ENCODE peak calls at places on chromosomes 12 and 14, in four cellular contexts. Y is stomach, C is fibroblast of villous mesenchyme, I is cardiac muscle cell. U is an unnamed sample.

GRCh38 chr12:93783827-93784226 is 106.7 kb downstream of the CRADD start:
- DNase-seq in I (no peak), C (peak; percentile 33), Y (no peak), U (no peak)

GRCh38 chr14:104462651-104463630 is 116.6 kb upstream of the C14orf180 start:
- DNase-seq in C (no peak), I (no peak), Y (no peak), U (no peak)

GRCh38 chr12:49198431-49199155 is 9.7 kb upstream of the TUBA1A start:
- DNase-seq in Y (no peak), C (peak; percentile 55), I (peak; percentile 89), U (no peak)

GRCh38 chr14:59358105-59358504 is 107.1 kb downstream of the GPR135 start:
- DNase-seq in Y (no peak), C (peak; percentile 88), I (peak; percentile 93), U (no peak)

GRCh38 chr12:70920251-70920851 is at the start of gene PTPRR:
- DNase-seq in I (peak; percentile 26), C (no peak), Y (no peak), U (no peak)

GRCh38 chr12:79424109-79424721 is 266.5 kb downstream of the PAWR start:
- DNase-seq in I (peak; percentile 93), Y (no peak), C (peak; percentile 91), U (no peak)

GRCh38 chr12:100789146-100789545 is 5.4 kb upstream of the ANO4 start:
- DNase-seq in C (peak; percentile 40), I (peak; percentile 35), Y (no peak), U (no peak)

GRCh38 chr14:54776361-54777001 is 126.1 kb downstream of the GCH1 start:
- DNase-seq in Y (no peak), C (peak; percentile 7), I (peak; percentile 59), U (no peak)

GRCh38 chr14:94367896-94368590 is 20.4 kb downstream of the SERPINA1 start:
- DNase-seq in C (no peak), Y (no peak), I (no peak), U (no peak)

GRCh38 chr14:40909906-40910305 is 696.8 kb upstream of the LRFN5 start:
- DNase-seq in I (no peak), Y (no peak), C (no peak), U (no peak)

DNA sequence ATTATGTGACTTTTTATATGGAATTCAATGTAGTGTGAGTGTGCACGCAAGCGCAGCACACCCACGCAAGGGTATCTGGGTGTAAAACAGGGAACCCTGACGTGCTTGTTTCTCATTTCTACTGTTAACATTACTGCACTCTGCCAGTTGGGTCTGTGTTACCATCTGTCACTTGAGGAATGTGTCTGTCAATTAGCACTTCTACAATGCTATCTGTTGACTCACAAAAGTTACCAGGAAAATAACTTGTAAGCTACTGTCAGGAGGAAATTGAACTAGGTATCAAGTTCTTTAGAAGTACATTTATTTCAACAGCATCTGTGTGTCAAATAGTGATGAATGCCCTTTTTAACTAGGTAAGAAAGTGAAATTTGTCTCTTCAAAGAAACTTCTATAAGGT is 695.5 kb upstream of the LRFN5 start:
- DNase-seq in C (no peak), I (no peak), Y (no peak), U (no peak)
- H3K4me3 ChIP-seq in C (no peak overlapping the region), I (no peak overlapping the region), Y (no peak overlapping the region), U (no peak overlapping the region)

GRCh38 chr14:69811868-69812252 is 14.8 kb upstream of the SLC10A1 start:
- DNase-seq in I (no peak), C (no peak), Y (no peak), U (no peak)

GRCh38 chr14:69815556-69815955 is 18.5 kb upstream of the SLC10A1 start:
- DNase-seq in C (no peak), I (no peak), Y (no peak), U (no peak)

GRCh38 chr14:69814397-69814796 is 17.4 kb upstream of the SLC10A1 start:
- DNase-seq in Y (no peak), I (no peak), C (no peak), U (no peak)

GRCh38 chr14:69811227-69811867 is 14.3 kb upstream of the SLC10A1 start:
- DNase-seq in I (no peak), C (no peak), Y (peak; percentile 32), U (no peak)

DNA sequence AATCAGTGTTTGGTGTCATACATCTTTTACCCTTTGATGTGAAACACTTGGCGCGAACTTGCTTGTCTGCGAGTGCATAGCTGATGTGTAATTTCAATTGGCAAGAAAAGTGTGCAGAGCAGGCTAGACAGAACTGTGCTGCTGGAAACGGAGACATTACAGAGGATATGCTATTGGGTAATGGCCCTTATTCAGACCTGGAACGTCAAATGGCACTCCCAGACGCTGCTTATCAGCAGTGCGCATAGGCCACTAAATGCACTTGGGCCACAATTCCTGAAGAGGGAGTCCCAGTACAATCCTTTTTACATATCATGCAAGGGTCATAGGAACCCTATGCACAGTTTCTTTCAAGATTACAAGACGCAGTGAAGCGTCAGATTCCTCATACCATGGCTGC is 15.7 kb upstream of the SLC10A1 start:
- DNase-seq in I (peak; percentile 3), Y (no peak), C (no peak), U (peak; percentile 33)
- TF ChIP-seq CTCF in I (no peak), Y (no peak), C (no peak), U (peak; percentile 65)

DNA sequence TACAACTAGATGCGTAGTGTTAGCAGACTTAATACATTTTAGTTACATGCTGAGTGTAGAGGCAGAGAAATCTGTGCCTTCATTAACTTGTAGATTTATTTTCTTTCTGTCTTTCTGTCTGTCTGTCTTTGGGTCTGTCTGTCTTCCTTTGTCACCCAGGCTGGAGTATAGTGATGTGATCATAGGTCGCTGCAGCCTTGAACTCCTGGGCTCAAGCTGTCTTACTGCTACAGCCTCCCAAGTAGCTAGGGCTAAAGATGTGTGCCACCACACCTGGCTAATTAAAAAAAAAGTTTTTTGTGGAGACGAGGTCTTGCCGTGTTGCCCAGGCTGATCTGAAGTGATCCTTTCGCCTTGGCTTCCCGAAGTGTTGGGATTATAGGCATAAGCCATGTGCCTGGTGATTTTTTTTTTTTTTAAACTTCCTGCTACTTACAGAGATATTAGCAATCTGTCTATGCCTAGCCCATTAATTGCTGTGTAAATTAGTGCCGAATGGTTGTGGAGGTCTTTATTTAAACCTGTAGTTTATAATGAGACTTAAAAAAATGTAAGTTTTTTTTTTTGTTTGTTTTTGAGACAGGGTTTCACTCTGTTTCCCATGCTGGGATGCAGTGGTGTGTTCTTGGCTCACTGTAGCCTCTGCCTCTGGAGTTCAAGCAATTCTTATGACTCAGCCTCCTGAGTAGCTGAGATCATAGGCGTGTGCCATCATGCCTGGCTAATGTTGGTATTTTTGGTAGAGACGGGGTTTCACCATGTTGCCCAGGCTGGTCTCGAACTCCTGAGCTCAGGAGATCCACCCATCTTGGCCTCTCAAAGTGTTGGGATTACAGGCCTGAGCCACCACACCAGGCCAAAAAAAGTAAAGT is 22.8 kb downstream of the ERC1 start:
- DNase-seq in I (peak; percentile 71), C (peak; percentile 70), Y (no peak), U (no peak)
- H3K4me3 ChIP-seq in I (no peak overlapping the region), C (no peak overlapping the region), Y (no peak overlapping the region), U (no peak overlapping the region)

DNA sequence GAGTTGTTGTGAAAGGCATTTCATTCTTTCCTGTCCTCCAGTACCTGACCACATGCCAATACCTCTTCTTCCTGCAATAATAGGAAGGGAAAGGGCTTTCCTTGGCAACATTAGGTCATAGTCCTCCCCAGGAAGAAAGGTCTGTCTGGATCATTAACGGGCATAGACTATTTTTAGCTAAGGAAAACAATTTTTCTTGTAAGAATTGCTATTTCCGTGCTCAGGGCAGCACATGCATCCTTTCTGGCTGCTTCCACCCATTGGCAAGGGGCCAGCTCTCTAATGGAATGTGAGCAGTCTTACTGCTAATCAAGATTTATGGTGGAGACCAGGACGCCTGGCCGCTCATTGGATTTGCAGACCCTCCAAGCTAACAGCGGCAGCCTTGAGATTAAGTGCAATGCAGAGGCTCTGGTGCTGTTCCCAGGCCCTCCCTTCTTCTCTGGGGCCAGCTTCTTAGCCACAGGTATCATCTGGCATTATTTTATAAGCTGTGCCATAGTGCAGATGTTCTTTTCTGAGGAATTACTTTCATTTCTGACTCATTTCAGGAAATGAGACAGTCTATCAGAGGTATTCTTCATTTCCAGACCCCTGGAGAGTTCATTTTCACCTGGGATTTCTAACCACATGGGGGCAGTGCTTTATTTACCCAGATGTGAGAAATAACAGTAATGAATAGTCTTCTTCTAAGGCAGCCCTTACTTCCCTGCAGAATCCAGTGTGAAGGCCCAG is 52.9 kb downstream of the ANO6 start:
- DNase-seq in I (peak; percentile 94), C (peak; percentile 91), Y (peak; percentile 76), U (no peak)
- TF ChIP-seq CTCF in I (peak; percentile 53), C (peak; percentile 53), Y (no peak), U (peak; percentile 41)